ENCODE peak calls at places on chromosomes 4 and X, in four cellular contexts. L is CD8-positive, alpha-beta T cell; X is cardiac fibroblast; Q is epithelial cell of esophagus. V is an unnamed sample.

GRCh38 chr4:2272828-2273120 is 10.9 kb upstream of the MXD4 start:
- DNase-seq in L (peak), X (no peak), Q (no peak), V (no peak)

GRCh38 chrX:9878141-9878875 is 88.8 kb upstream of the CLDN34 start:
- DNase-seq in L (no peak), X (no peak), Q (no peak), V (no peak)

GRCh38 chr4:1396806-1397455 is 9.3 kb downstream of the NKX1-1 start:
- DNase-seq in L (no peak), X (no peak), Q (no peak), V (no peak)

GRCh38 chr4:183960021-183960420 is 54.9 kb downstream of the STOX2 start:
- DNase-seq in L (no peak), X (peak), Q (peak), V (peak)

GRCh38 chr4:76212851-76213414 is 691 bp downstream of the SCARB2 start:
- DNase-seq in L (peak), X (peak), Q (peak), V (no peak)

GRCh38 chr4:145066063-145066501 is 31.9 kb downstream of the ANAPC10 start:
- DNase-seq in L (no peak), X (no peak), Q (no peak), V (peak)

GRCh38 chr4:152352645-152353116 is 183.2 kb downstream of the FBXW7 start:
- DNase-seq in L (peak), X (peak), Q (peak), V (peak)

GRCh38 chr4:24974252-24974580 is 56.5 kb downstream of the LGI2 start:
- DNase-seq in L (no peak), X (no peak), Q (no peak), V (no peak)

GRCh38 chr4:2402053-2402452 is 16.4 kb downstream of the ZFYVE28 start:
- DNase-seq in L (peak), X (peak), Q (peak), V (no peak)

GRCh38 chr4:141833209-141833608 is 196.8 kb downstream of the IL15 start:
- DNase-seq in L (no peak), X (no peak), Q (no peak), V (no peak)

GRCh38 chrX:48681539-48682183 is 1.9 kb upstream of the WAS start:
- DNase-seq in L (no peak), X (no peak), Q (no peak), V (no peak)

GRCh38 chr4:156889616-156890594 is 81.7 kb downstream of the PDGFC start:
- DNase-seq in L (no peak), X (peak), Q (peak), V (peak)

GRCh38 chrX:18129694-18130093 is 91.0 kb downstream of the BEND2 start:
- DNase-seq in L (no peak), X (no peak), Q (no peak), V (no peak)

GRCh38 chr4:95255396-95256107 is 293.2 kb downstream of the UNC5C start:
- DNase-seq in L (no peak), X (peak), Q (peak), V (no peak)

GRCh38 chr4:40264497-40264896 is 67.7 kb downstream of the RHOH start:
- DNase-seq in L (no peak), X (peak), Q (peak), V (no peak)

GRCh38 chrX:18146954-18147353 is 73.7 kb downstream of the BEND2 start:
- DNase-seq in L (no peak), X (peak), Q (peak), V (peak)

GRCh38 chr4:41454393-41454792 is 83.6 kb upstream of the LIMCH1 start:
- DNase-seq in L (no peak), X (no peak), Q (no peak), V (no peak)

GRCh38 chrX:46408553-46409407 is 136.4 kb downstream of the ZNF674 start:
- DNase-seq in L (peak), X (peak), Q (peak), V (peak)

GRCh38 chrX:77597090-77597489 is 149.9 kb downstream of the FGF16 start:
- DNase-seq in L (no peak), X (peak), Q (peak), V (peak)

GRCh38 chrX:47631676-47632075 is 1.9 kb upstream of the CFP start:
- DNase-seq in L (no peak), X (no peak), Q (no peak), V (no peak)

GRCh38 chrX:38004046-38004445 is 2.3 kb upstream of the SYTL5 start:
- DNase-seq in L (no peak), X (peak), Q (peak), V (no peak)

GRCh38 chr4:148444296-148445070 is 2.3 kb upstream of the NR3C2 start:
- DNase-seq in L (peak), X (no peak), Q (no peak), V (no peak)

GRCh38 chrX:125404667-125405160 is 85.0 kb downstream of the TEX13C start:
- DNase-seq in L (no peak), X (no peak), Q (no peak), V (no peak)

GRCh38 chrX:122115604-122116003 is 1068.2 kb downstream of the GLUD2 start:
- DNase-seq in L (no peak), X (no peak), Q (no peak), V (no peak)

GRCh38 chr4:134585972-134586371 is 384.4 kb upstream of the PABPC4L start:
- DNase-seq in L (no peak), X (no peak), Q (no peak), V (no peak)

GRCh38 chr4:144583658-144584057 is 62.3 kb upstream of the HHIP start:
- DNase-seq in L (no peak), X (peak), Q (peak), V (no peak)

GRCh38 chr4:132266374-132266773 is 882.7 kb upstream of the PCDH10 start:
- DNase-seq in L (no peak), X (no peak), Q (no peak), V (no peak)

GRCh38 chr4:155946486-155946885 is 7.2 kb downstream of the CTSO start:
- DNase-seq in L (no peak), X (no peak), Q (no peak), V (no peak)

GRCh38 chr4:138398297-138398696 is 156.1 kb upstream of the SLC7A11 start:
- DNase-seq in L (no peak), X (peak), Q (no peak), V (peak)

GRCh38 chr4:21769404-21770147 is 179.0 kb downstream of the KCNIP4 start:
- DNase-seq in L (no peak), X (peak), Q (peak), V (peak)

GRCh38 chr4:74504212-74504611 is 59.3 kb downstream of the AREG start:
- DNase-seq in L (no peak), X (peak), Q (peak), V (peak)

GRCh38 chr4:15655223-15656037 is at the start of gene FBXL5:
- DNase-seq in L (peak), X (peak), Q (peak), V (peak)

GRCh38 chr4:129223955-129224354 is 128.0 kb downstream of the C4orf33 start:
- DNase-seq in L (no peak), X (no peak), Q (no peak), V (no peak)

GRCh38 chr4:129218897-129219296 is 122.9 kb downstream of the C4orf33 start:
- DNase-seq in L (no peak), X (peak), Q (no peak), V (peak)

GRCh38 chr4:129220254-129220653 is 124.3 kb downstream of the C4orf33 start:
- DNase-seq in L (no peak), X (no peak), Q (no peak), V (no peak)

GRCh38 chr4:129213692-129214091 is 117.7 kb downstream of the C4orf33 start:
- DNase-seq in L (no peak), X (no peak), Q (no peak), V (no peak)

GRCh38 chr4:129218355-129218754 is 122.4 kb downstream of the C4orf33 start:
- DNase-seq in L (no peak), X (peak), Q (peak), V (no peak)
- TF ChIP-seq CTCF in L (no peak), X (no peak), Q (no peak), V (peak)

DNA sequence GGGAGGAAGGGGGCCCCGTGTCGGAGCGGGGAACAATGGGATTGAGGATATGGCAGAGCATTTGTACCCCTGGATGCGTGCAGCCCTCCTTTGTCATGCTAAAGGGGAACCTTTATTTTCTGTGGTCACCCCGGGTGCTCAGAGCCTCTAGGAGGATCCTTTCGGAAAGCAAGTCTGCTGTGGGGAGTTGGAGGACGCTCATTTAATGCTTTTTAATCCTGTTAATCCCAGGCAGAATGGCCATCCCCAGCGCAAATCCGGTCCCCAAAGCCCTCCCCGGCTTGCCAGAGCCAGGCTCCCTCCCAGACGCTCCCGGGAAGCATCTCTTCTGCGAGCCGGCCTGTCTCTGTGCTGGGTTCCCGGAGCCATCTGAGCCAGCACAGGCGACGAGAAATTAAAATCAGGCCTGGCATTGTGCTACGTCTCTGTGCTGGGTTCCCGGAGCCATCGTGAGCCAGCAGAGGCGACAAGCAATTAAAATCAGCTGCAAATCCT is 113.2 kb upstream of the PPP2R3B start:
- DNase-seq in L (no peak), X (no peak), Q (no peak), V (no peak)
- H3K4me3 ChIP-seq in L (no peak), X (no peak), Q (no peak), V (no peak)

GRCh38 chr4:185304944-185305690 is 90.6 kb downstream of the LRP2BP start:
- DNase-seq in L (peak), X (peak), Q (peak), V (no peak)
- TF ChIP-seq CTCF in L (peak), X (peak), Q (peak), V (peak)

GRCh38 chr4:79049840-79050520 is 110.7 kb upstream of the PAQR3 start:
- DNase-seq in L (no peak), X (no peak), Q (no peak), V (no peak)
- H3K4me3 ChIP-seq in L (no peak), X (no peak), Q (no peak), V (peak)